ENCODE peak calls at places on chromosome 13, in four cellular contexts. P is amniotic stem cell, M is body of pancreas, F is GM13976. N is an unnamed sample.

GRCh38 chr13:106433066-106433465 is 102.4 kb downstream of the EFNB2 start:
- DNase-seq in P (no peak), M (no peak), F (no peak), N (no peak)

GRCh38 chr13:66262330-66262729 is 967.8 kb downstream of the PCDH9 start:
- DNase-seq in P (no peak), M (no peak), F (no peak), N (no peak)

GRCh38 chr13:41137951-41138350 is 5.3 kb upstream of the KBTBD6 start:
- DNase-seq in P (no peak), M (no peak), F (no peak), N (no peak)

GRCh38 chr13:64723735-64724134 is 2506.4 kb downstream of the PCDH9 start:
- DNase-seq in P (peak; percentile 35), M (no peak), F (no peak), N (no peak)

GRCh38 chr13:85266771-85267170 is 532.4 kb downstream of the SLITRK6 start:
- DNase-seq in P (no peak), M (no peak), F (no peak), N (no peak)

GRCh38 chr13:84651288-84651687 is 769.0 kb upstream of the SLITRK1 start:
- DNase-seq in P (no peak), M (peak; percentile 28), F (no peak), N (no peak)

GRCh38 chr13:47033216-47033615 is 136.4 kb upstream of the HTR2A start:
- DNase-seq in P (no peak), M (no peak), F (no peak), N (no peak)

GRCh38 chr13:41648314-41648935 is 191.1 kb downstream of the RGCC start:
- DNase-seq in P (no peak), M (no peak), F (no peak), N (no peak)

GRCh38 chr13:41564046-41564445 is 106.7 kb downstream of the RGCC start:
- DNase-seq in P (no peak), M (no peak), F (no peak), N (no peak)

GRCh38 chr13:101917833-101918755 is 465.6 kb downstream of the ITGBL1 start:
- DNase-seq in P (no peak), M (no peak), F (peak; percentile 13), N (no peak)

GRCh38 chr13:74978596-74978995 is 503.4 kb downstream of the TBC1D4 start:
- DNase-seq in P (no peak), M (no peak), F (no peak), N (no peak)

GRCh38 chr13:80979035-80979641 is 638.2 kb upstream of the SPRY2 start:
- DNase-seq in P (peak; percentile 36), M (peak; percentile 55), F (peak; percentile 63), N (peak; percentile 12)

GRCh38 chr13:85543144-85543543 is 256.1 kb downstream of the SLITRK6 start:
- DNase-seq in P (no peak), M (no peak), F (no peak), N (no peak)

GRCh38 chr13:40637644-40638043 is 28.8 kb downstream of the FOXO1 start:
- DNase-seq in P (no peak), M (no peak), F (no peak), N (no peak)

GRCh38 chr13:42899266-42899665 is 92.8 kb downstream of the EPSTI1 start:
- DNase-seq in P (no peak), M (no peak), F (peak; percentile 54), N (no peak)

GRCh38 chr13:98450495-98451167 is 126.3 kb downstream of the STK24 start:
- DNase-seq in P (no peak), M (no peak), F (no peak), N (no peak)

GRCh38 chr13:110396476-110396875 is 89.4 kb downstream of the COL4A2 start:
- DNase-seq in P (no peak), M (no peak), F (no peak), N (no peak)

GRCh38 chr13:59771272-59771671 is 392.5 kb downstream of the DIAPH3 start:
- DNase-seq in P (no peak), M (no peak), F (no peak), N (no peak)

GRCh38 chr13:36858285-36858684 is 39.3 kb downstream of the RFXAP start:
- DNase-seq in P (peak; percentile 23), M (no peak), F (peak; percentile 37), N (no peak)

GRCh38 chr13:72514141-72514540 is 213.3 kb downstream of the MZT1 start:
- DNase-seq in P (no peak), M (no peak), F (no peak), N (no peak)

GRCh38 chr13:113547248-113547971 is 37.1 kb upstream of the TFDP1 start:
- DNase-seq in P (no peak), M (no peak), F (no peak), N (no peak)

GRCh38 chr13:31160857-31161582 is 684 bp downstream of the HSPH1 start:
- DNase-seq in P (peak; percentile 42), M (peak; percentile 45), F (peak; percentile 59), N (peak; percentile 61)

GRCh38 chr13:111217661-111218060 is 102.6 kb downstream of the ARHGEF7 start:
- DNase-seq in P (no peak), M (peak; percentile 31), F (no peak), N (no peak)

GRCh38 chr13:46516624-46517318 is 36.2 kb upstream of the LRCH1 start:
- DNase-seq in P (no peak), M (no peak), F (no peak), N (no peak)

GRCh38 chr13:59182241-59182640 is 981.5 kb downstream of the DIAPH3 start:
- DNase-seq in P (no peak), M (no peak), F (no peak), N (no peak)

GRCh38 chr13:33349996-33350826 is 64.7 kb upstream of the STARD13 start:
- DNase-seq in P (no peak), M (peak; percentile 66), F (peak; percentile 45), N (no peak)

GRCh38 chr13:97018029-97018819 is 23.9 kb upstream of the OXGR1 start:
- DNase-seq in P (no peak), M (peak; percentile 33), F (peak; percentile 46), N (peak; percentile 21)

GRCh38 chr13:51243832-51244231 is 21.6 kb downstream of the FAM124A start:
- DNase-seq in P (no peak), M (no peak), F (no peak), N (no peak)

GRCh38 chr13:27086599-27087265 is 84.9 kb downstream of the USP12 start:
- DNase-seq in P (no peak), M (no peak), F (no peak), N (no peak)

GRCh38 chr13:40164137-40164536 is 502.3 kb downstream of the FOXO1 start:
- DNase-seq in P (no peak), M (no peak), F (no peak), N (no peak)

GRCh38 chr13:75101997-75102720 is 379.8 kb downstream of the TBC1D4 start:
- DNase-seq in P (no peak), M (no peak), F (no peak), N (no peak)

GRCh38 chr13:111344471-111345191 is 24.2 kb downstream of the TEX29 start:
- DNase-seq in P (peak; percentile 66), M (peak; percentile 59), F (no peak), N (no peak)